ENCODE peak calls at places on chromosomes 2 and 18, in ten cellular contexts. B, U, L, H, Q, V, D, O, G and M are unnamed samples.

GRCh38 chr2:137118140-137118539 is 352.8 kb downstream of the THSD7B start:
- DNase-seq in L (no peak), B (no peak), V (no peak), D (no peak), U (no peak), H (no peak), G (peak), Q (no peak), O (no peak), M (no peak)

GRCh38 chr2:127080941-127081769 is 25.8 kb downstream of the BIN1 start:
- DNase-seq in D (no peak), U (no peak), V (no peak), G (no peak), Q (no peak), B (no peak), H (no peak), L (no peak), O (peak), M (peak)

GRCh38 chr2:15539999-15540398 is 21.1 kb downstream of the NBAS start:
- DNase-seq in G (no peak), Q (no peak), D (no peak), H (no peak), L (no peak), O (no peak), V (no peak), U (no peak), B (no peak), M (no peak)

GRCh38 chr2:216130346-216130951 is 21.3 kb downstream of the XRCC5 start:
- DNase-seq in V (no peak), B (no peak), O (no peak), G (no peak), U (no peak), L (no peak), Q (no peak), D (no peak), H (peak), M (no peak)

GRCh38 chr2:233059797-233060499 is at the start of gene INPP5D:
- DNase-seq in V (no peak), G (no peak), Q (no peak), L (no peak), D (no peak), B (no peak), O (peak), H (no peak), U (no peak), M (no peak)

GRCh38 chr18:79799619-79800352 is 2.0 kb downstream of the KCNG2 start:
- DNase-seq in L (no peak), B (no peak), H (no peak), U (no peak), G (no peak), V (no peak), Q (no peak), O (no peak), D (no peak), M (no peak)

GRCh38 chr2:36361396-36361795 is 5.8 kb downstream of the CRIM1 start:
- DNase-seq in V (no peak), D (no peak), L (no peak), B (no peak), G (no peak), O (no peak), H (peak), Q (no peak), U (no peak), M (no peak)

GRCh38 chr2:69253033-69253535 is 133.9 kb downstream of the GFPT1 start:
- DNase-seq in V (no peak), L (no peak), B (no peak), O (no peak), G (no peak), Q (no peak), U (no peak), H (peak), D (peak), M (peak)

GRCh38 chr2:204691911-204692510 is 146.7 kb downstream of the PARD3B start:
- DNase-seq in L (peak), U (peak), Q (peak), D (peak), H (peak), O (peak), B (peak), V (peak), G (peak), M (peak)

GRCh38 chr2:1518891-1519530 is 105.7 kb downstream of the TPO start:
- DNase-seq in O (no peak), U (no peak), L (peak), B (no peak), D (no peak), Q (no peak), G (no peak), H (no peak), V (no peak), M (peak)

GRCh38 chr18:59035591-59035990 is 104.1 kb upstream of the SEC11C start:
- DNase-seq in G (no peak), V (no peak), L (no peak), B (no peak), H (no peak), U (no peak), Q (no peak), D (no peak), O (no peak), M (no peak)

GRCh38 chr2:241739651-241740050 is 5.2 kb downstream of the D2HGDH start:
- DNase-seq in D (peak), H (peak), L (no peak), V (peak), U (no peak), O (no peak), G (no peak), Q (no peak), B (peak), M (peak)

GRCh38 chr2:235378944-235379343 is 114.9 kb upstream of the AGAP1 start:
- DNase-seq in U (no peak), B (no peak), H (no peak), Q (no peak), V (no peak), G (no peak), L (no peak), D (no peak), O (no peak), M (no peak)

GRCh38 chr2:74005786-74006185 is 21.1 kb downstream of the TET3 start:
- DNase-seq in L (no peak), Q (no peak), G (no peak), U (no peak), V (no peak), O (no peak), H (no peak), D (no peak), B (no peak), M (no peak)

GRCh38 chr18:23883277-23883790 is 131.2 kb upstream of the TTC39C start:
- DNase-seq in Q (no peak), B (no peak), V (no peak), O (no peak), H (no peak), G (no peak), D (no peak), L (peak), U (peak), M (no peak)

GRCh38 chr2:230322561-230323384 is 4.2 kb upstream of the SP140L start:
- DNase-seq in Q (no peak), H (no peak), O (no peak), U (no peak), L (no peak), G (no peak), B (no peak), V (no peak), D (no peak), M (no peak)

GRCh38 chr2:236661064-236661761 is 91.6 kb downstream of the ACKR3 start:
- DNase-seq in L (no peak), H (peak), O (no peak), Q (no peak), D (no peak), U (no peak), B (peak), V (peak), G (no peak), M (peak)

GRCh38 chr2:150619607-150620330 is 132.3 kb upstream of the RND3 start:
- DNase-seq in O (no peak), D (peak), G (peak), V (peak), B (no peak), Q (no peak), H (peak), U (no peak), L (no peak), M (peak)

GRCh38 chr2:71455741-71456569 is 2.6 kb downstream of the DYSF start:
- DNase-seq in B (no peak), Q (no peak), L (no peak), O (no peak), D (no peak), U (no peak), G (no peak), H (no peak), V (no peak), M (peak)

GRCh38 chr2:38736035-38736320 is 15.2 kb downstream of the SRSF7 start:
- DNase-seq in D (no peak), L (no peak), Q (no peak), H (no peak), G (no peak), V (no peak), U (no peak), B (no peak), O (no peak), M (no peak)

GRCh38 chr2:128834203-128834602 is 515.5 kb upstream of the HS6ST1 start:
- DNase-seq in O (no peak), B (no peak), D (no peak), V (no peak), H (no peak), G (no peak), U (no peak), Q (no peak), L (no peak), M (no peak)

GRCh38 chr2:215736653-215737290 is 276.6 kb downstream of the MREG start:
- DNase-seq in D (peak), G (peak), H (peak), L (no peak), V (no peak), O (no peak), B (no peak), U (no peak), Q (peak), M (no peak)

GRCh38 chr2:52821631-52822030 is 946.0 kb upstream of the CHAC2 start:
- DNase-seq in Q (no peak), U (no peak), D (no peak), V (no peak), L (no peak), O (peak), H (no peak), G (no peak), B (no peak), M (peak)

GRCh38 chr2:16005819-16006536 is 65.6 kb downstream of the MYCN start:
- DNase-seq in G (no peak), O (peak), H (no peak), Q (no peak), V (no peak), B (no peak), D (no peak), U (no peak), L (no peak), M (no peak)

GRCh38 chr18:68121826-68122225 is 593.1 kb downstream of the TMX3 start:
- DNase-seq in U (no peak), G (peak), O (no peak), H (peak), D (no peak), B (no peak), L (no peak), V (no peak), Q (no peak), M (no peak)

GRCh38 chr2:217106650-217107014 is 246.8 kb upstream of the TNP1 start:
- DNase-seq in V (peak), U (peak), D (no peak), H (peak), B (no peak), Q (peak), O (no peak), L (no peak), G (no peak), M (peak)

GRCh38 chr2:7030810-7031209 is 113.6 kb downstream of the RNF144A start:
- DNase-seq in G (no peak), V (no peak), L (no peak), B (no peak), O (no peak), D (no peak), H (no peak), U (no peak), Q (no peak), M (no peak)

GRCh38 chr2:84493494-84493893 is 22.8 kb upstream of the DNAH6 start:
- DNase-seq in V (peak), G (peak), Q (no peak), U (no peak), D (peak), B (peak), O (no peak), L (no peak), H (peak), M (peak)